ENCODE peak calls at places on chromosomes 11 and 22, in four cellular contexts. One of them, this sample, is unnamed.

GRCh38 chr11:12541588-12542151 is 132.6 kb upstream of the TEAD1 start:
- DNase-seq in AG09319: no peak
- DNase-seq in activated T-cell treated with anti-CD3 and anti-CD28 coated beads for 1 hour: no peak
- DNase-seq in GM04504: no peak
- DNase-seq in this sample: no peak

GRCh38 chr22:23205330-23205729 is 25.0 kb downstream of the BCR start:
- DNase-seq in AG09319: no peak
- DNase-seq in activated T-cell treated with anti-CD3 and anti-CD28 coated beads for 1 hour: no peak
- DNase-seq in GM04504: no peak
- DNase-seq in this sample: no peak

GRCh38 chr11:70423523-70424505 is 25.5 kb downstream of the CTTN start:
- DNase-seq in activated T-cell treated with anti-CD3 and anti-CD28 coated beads for 1 hour: no peak
- DNase-seq in AG09319: peak
- DNase-seq in GM04504: peak
- DNase-seq in this sample: no peak

GRCh38 chr22:22164541-22165272 is 79.9 kb upstream of the VPREB1 start:
- DNase-seq in AG09319: no peak
- DNase-seq in activated T-cell treated with anti-CD3 and anti-CD28 coated beads for 1 hour: no peak
- DNase-seq in GM04504: no peak
- DNase-seq in this sample: no peak

GRCh38 chr11:14015711-14016110 is 53.2 kb downstream of the SPON1 start:
- DNase-seq in AG09319: no peak
- DNase-seq in GM04504: no peak
- DNase-seq in activated T-cell treated with anti-CD3 and anti-CD28 coated beads for 1 hour: no peak
- DNase-seq in this sample: no peak

GRCh38 chr11:73217131-73217809 is 811 bp upstream of the P2RY2 start:
- DNase-seq in GM04504: no peak
- DNase-seq in AG09319: no peak
- DNase-seq in activated T-cell treated with anti-CD3 and anti-CD28 coated beads for 1 hour: no peak
- DNase-seq in this sample: no peak

GRCh38 chr22:17243524-17243923 is 24.3 kb upstream of the ADA2 start:
- DNase-seq in GM04504: no peak
- DNase-seq in activated T-cell treated with anti-CD3 and anti-CD28 coated beads for 1 hour: no peak
- DNase-seq in AG09319: no peak
- DNase-seq in this sample: no peak

GRCh38 chr11:31968774-31969433 is 122.0 kb upstream of the RCN1 start:
- DNase-seq in GM04504: peak
- DNase-seq in activated T-cell treated with anti-CD3 and anti-CD28 coated beads for 1 hour: no peak
- DNase-seq in AG09319: no peak
- DNase-seq in this sample: no peak

GRCh38 chr11:12289667-12290476 is 87.5 kb upstream of the PARVA start:
- DNase-seq in GM04504: no peak
- DNase-seq in AG09319: no peak
- DNase-seq in activated T-cell treated with anti-CD3 and anti-CD28 coated beads for 1 hour: no peak
- DNase-seq in this sample: no peak

GRCh38 chr11:19080579-19080993 is 20.1 kb upstream of the MRGPRX2 start:
- DNase-seq in AG09319: no peak
- DNase-seq in activated T-cell treated with anti-CD3 and anti-CD28 coated beads for 1 hour: no peak
- DNase-seq in GM04504: peak
- DNase-seq in this sample: no peak

GRCh38 chr11:27385245-27385644 is 22.2 kb upstream of the CCDC34 start:
- DNase-seq in GM04504: peak
- DNase-seq in AG09319: no peak
- DNase-seq in activated T-cell treated with anti-CD3 and anti-CD28 coated beads for 1 hour: no peak
- DNase-seq in this sample: no peak

GRCh38 chr11:74084796-74085541 is 76.1 kb upstream of the UCP3 start:
- DNase-seq in AG09319: no peak
- DNase-seq in GM04504: no peak
- DNase-seq in activated T-cell treated with anti-CD3 and anti-CD28 coated beads for 1 hour: no peak
- DNase-seq in this sample: no peak

GRCh38 chr11:70778828-70779365 is 380.6 kb downstream of the CTTN start:
- DNase-seq in AG09319: no peak
- DNase-seq in activated T-cell treated with anti-CD3 and anti-CD28 coated beads for 1 hour: no peak
- DNase-seq in GM04504: no peak
- DNase-seq in this sample: no peak

GRCh38 chr22:27801197-27801615 is 350 bp downstream of the MN1 start:
- DNase-seq in AG09319: no peak
- DNase-seq in activated T-cell treated with anti-CD3 and anti-CD28 coated beads for 1 hour: no peak
- DNase-seq in GM04504: no peak
- DNase-seq in this sample: peak

GRCh38 chr11:103985041-103985440 is 51.4 kb upstream of the DDI1 start:
- DNase-seq in GM04504: no peak
- DNase-seq in AG09319: no peak
- DNase-seq in activated T-cell treated with anti-CD3 and anti-CD28 coated beads for 1 hour: no peak
- DNase-seq in this sample: no peak

GRCh38 chr22:36758792-36759271 is 17.1 kb downstream of the IFT27 start:
- DNase-seq in activated T-cell treated with anti-CD3 and anti-CD28 coated beads for 1 hour: no peak
- DNase-seq in AG09319: no peak
- DNase-seq in GM04504: no peak
- DNase-seq in this sample: no peak

GRCh38 chr11:20881328-20882079 is 212.1 kb downstream of the NELL1 start:
- DNase-seq in AG09319: no peak
- DNase-seq in GM04504: no peak
- DNase-seq in activated T-cell treated with anti-CD3 and anti-CD28 coated beads for 1 hour: no peak
- DNase-seq in this sample: no peak

GRCh38 chr11:16605440-16605970 is 132.9 kb upstream of the C11orf58 start:
- DNase-seq in GM04504: no peak
- DNase-seq in activated T-cell treated with anti-CD3 and anti-CD28 coated beads for 1 hour: no peak
- DNase-seq in AG09319: no peak
- DNase-seq in this sample: no peak

GRCh38 chr22:45329536-45329936 is 19.8 kb downstream of the FAM118A start:
- DNase-seq in AG09319: no peak
- DNase-seq in GM04504: no peak
- DNase-seq in activated T-cell treated with anti-CD3 and anti-CD28 coated beads for 1 hour: no peak
- DNase-seq in this sample: no peak

GRCh38 chr11:79066456-79067354 is 374.1 kb downstream of the TENM4 start:
- DNase-seq in AG09319: no peak
- DNase-seq in GM04504: no peak
- DNase-seq in activated T-cell treated with anti-CD3 and anti-CD28 coated beads for 1 hour: no peak
- DNase-seq in this sample: no peak

GRCh38 chr11:86438685-86439084 is 64.0 kb downstream of the CCDC81 start:
- DNase-seq in activated T-cell treated with anti-CD3 and anti-CD28 coated beads for 1 hour: no peak
- DNase-seq in GM04504: peak
- DNase-seq in AG09319: no peak
- DNase-seq in this sample: no peak

GRCh38 chr11:83004855-83005556 is 66.7 kb downstream of the RAB30 start:
- DNase-seq in AG09319: no peak
- DNase-seq in activated T-cell treated with anti-CD3 and anti-CD28 coated beads for 1 hour: no peak
- DNase-seq in GM04504: no peak
- DNase-seq in this sample: no peak

GRCh38 chr22:49064836-49065235 is 762.8 kb downstream of the BRD1 start:
- DNase-seq in AG09319: no peak
- DNase-seq in activated T-cell treated with anti-CD3 and anti-CD28 coated beads for 1 hour: no peak
- DNase-seq in GM04504: no peak
- DNase-seq in this sample: no peak

This sample was measured in CD4-positive, alpha-beta T cell.